ENCODE peak calls at places on chromosome 10, in nine cellular contexts. Z is T-cell, L is LoVo, N is tibial nerve, F is kidney tubule cell, K is colonic mucosa, V is left lobe of liver, P is GM04504, A is NCI-H2081. H is an unnamed sample.

GRCh38 chr10:5968681-5969453 is 8.5 kb downstream of the IL15RA start:
- DNase-seq in Z (no peak), L (no peak), N (no peak), F (no peak), K (peak), V (peak), P (no peak), A (no peak), H (no peak)

GRCh38 chr10:12042409-12042796 is 206 bp downstream of the UPF2 start:
- DNase-seq in Z (peak), L (no peak), N (no peak), F (no peak), K (no peak), V (no peak), P (no peak), A (no peak), H (peak)

GRCh38 chr10:101019440-101019703 is 11.6 kb downstream of the PDZD7 start:
- DNase-seq in Z (no peak), L (no peak), N (no peak), F (no peak), K (no peak), V (no peak), P (no peak), A (no peak), H (no peak)

GRCh38 chr10:25522946-25523608 is 348.3 kb downstream of the GPR158 start:
- DNase-seq in Z (no peak), L (no peak), N (no peak), F (peak), K (no peak), V (no peak), P (no peak), A (no peak), H (no peak)

GRCh38 chr10:8113616-8114015 is 59.1 kb downstream of the GATA3 start:
- DNase-seq in Z (no peak), L (no peak), N (no peak), F (no peak), K (no peak), V (no peak), P (no peak), A (no peak), H (no peak)

GRCh38 chr10:77073066-77073960 is 564.3 kb downstream of the KCNMA1 start:
- DNase-seq in Z (no peak), L (no peak), N (peak), F (no peak), K (no peak), V (peak), P (no peak), A (no peak), H (peak)

GRCh38 chr10:24561453-24561852 is 162.2 kb downstream of the ARHGAP21 start:
- DNase-seq in Z (no peak), L (no peak), N (no peak), F (no peak), K (no peak), V (no peak), P (peak), A (no peak), H (no peak)

GRCh38 chr10:5446390-5446926 is 34.1 kb downstream of the NET1 start:
- DNase-seq in Z (peak), L (peak), N (peak), F (peak), K (peak), V (peak), P (peak), A (peak), H (peak)

GRCh38 chr10:5628366-5628765 is 38.0 kb downstream of the ASB13 start:
- DNase-seq in Z (no peak), L (no peak), N (no peak), F (no peak), K (peak), V (no peak), P (no peak), A (no peak), H (peak)

GRCh38 chr10:8112230-8112915 is 57.9 kb downstream of the GATA3 start:
- DNase-seq in Z (no peak), L (no peak), N (no peak), F (no peak), K (no peak), V (no peak), P (no peak), A (no peak), H (peak)

GRCh38 chr10:19302117-19302516 is 253.5 kb downstream of the MALRD1 start:
- DNase-seq in Z (no peak), L (peak), N (no peak), F (peak), K (no peak), V (no peak), P (no peak), A (no peak), H (no peak)

GRCh38 chr10:92790449-92790848 is 57.9 kb upstream of the EXOC6 start:
- DNase-seq in Z (no peak), L (no peak), N (no peak), F (no peak), K (no peak), V (no peak), P (no peak), A (no peak), H (no peak)

H was measured in hepatocyte.